ENCODE peak calls at places on chromosomes 11 and 22, in seven cellular contexts. T is lung, Z is BE2C, F is B cell, A is OCI-LY7, K is DMS153, Y is HCT116. Q is an unnamed sample.

GRCh38 chr11:3157381-3158130 is 7.6 kb downstream of the OSBPL5 start:
- DNase-seq in T (no peak), Z (peak), F (no peak), A (peak), K (no peak), Y (no peak), Q (no peak)

GRCh38 chr11:46381046-46381835 is at the start of gene MDK:
- DNase-seq in T (no peak), Z (peak), F (no peak), A (no peak), K (no peak), Y (no peak), Q (no peak)

GRCh38 chr22:48702573-48703264 is 1125.0 kb downstream of the BRD1 start:
- DNase-seq in T (no peak), Z (no peak), F (no peak), A (no peak), K (peak), Y (no peak), Q (no peak)

GRCh38 chr11:2093575-2094353 is 45.4 kb downstream of the IGF2 start:
- DNase-seq in T (no peak), Z (no peak), F (no peak), A (no peak), K (no peak), Y (no peak), Q (no peak)

GRCh38 chr22:39242809-39243442 is 1.9 kb downstream of the PDGFB start:
- DNase-seq in T (no peak), Z (no peak), F (no peak), A (no peak), K (peak), Y (no peak), Q (peak)

GRCh38 chr11:93614111-93614784 is 47.2 kb upstream of the CEP295 start:
- DNase-seq in T (no peak), Z (peak), F (no peak), A (peak), K (no peak), Y (peak), Q (no peak)

GRCh38 chr11:9574806-9575530 is 1.5 kb downstream of the WEE1 start:
- DNase-seq in T (peak), Z (peak), F (peak), A (no peak), K (peak), Y (peak), Q (peak)

GRCh38 chr22:16973591-16974297 is 34.3 kb downstream of the GAB4 start:
- DNase-seq in T (peak), Z (no peak), F (no peak), A (no peak), K (no peak), Y (no peak), Q (no peak)

GRCh38 chr11:66705587-66706335 is 23.3 kb downstream of the SPTBN2 start:
- DNase-seq in T (no peak), Z (no peak), F (no peak), A (no peak), K (no peak), Y (no peak), Q (no peak)

GRCh38 chr11:112925516-112926310 is 35.5 kb upstream of the NCAM1 start:
- DNase-seq in T (no peak), Z (no peak), F (no peak), A (no peak), K (no peak), Y (no peak), Q (no peak)

GRCh38 chr11:130068986-130069683 is 559 bp upstream of the APLP2 start:
- DNase-seq in T (peak), Z (no peak), F (peak), A (no peak), K (peak), Y (peak), Q (peak)

GRCh38 chr11:20026629-20027545 is 133.4 kb downstream of the DBX1 start:
- DNase-seq in T (no peak), Z (no peak), F (no peak), A (no peak), K (peak), Y (no peak), Q (no peak)

GRCh38 chr22:11066458-11067285 is 4461.3 kb upstream of the OR11H1 start:
- DNase-seq in T (peak), Z (peak), F (no peak), A (no peak), K (no peak), Y (no peak), Q (peak)

GRCh38 chr22:38941488-38941987 is 15.9 kb upstream of the APOBEC3A start:
- DNase-seq in T (peak), Z (no peak), F (peak), A (no peak), K (no peak), Y (no peak), Q (no peak)

GRCh38 chr11:125483592-125483991 is 12.5 kb downstream of the FEZ1 start:
- DNase-seq in T (no peak), Z (no peak), F (no peak), A (no peak), K (no peak), Y (no peak), Q (no peak)

GRCh38 chr11:126210871-126211235 is 597 bp downstream of the RPUSD4 start:
- DNase-seq in T (no peak), Z (no peak), F (no peak), A (no peak), K (no peak), Y (no peak), Q (no peak)

Q was measured in mucosa of gallbladder.